ENCODE peak calls at places on chromosomes 5 and 9, in eight cellular contexts. U is uterus; V is GM23248; Z is trophoblast cell; J is H9; H is tibial artery; N is effector memory CD4-positive, alpha-beta T cell; R is transverse colon. L is an unnamed sample. For H3K4me1, the result is how much of the 10 kb centered on the place peaks cover.

GRCh38 chr5:9240431-9240830 is 305.4 kb downstream of the SEMA5A start:
- DNase-seq in R (no peak), V (no peak), N (no peak), Z (no peak), H (no peak), U (no peak), J (no peak), L (no peak)

GRCh38 chr9:3332802-3333201 is 193.0 kb downstream of the RFX3 start:
- DNase-seq in H (no peak), U (no peak), J (no peak), N (no peak), R (no peak), V (no peak), Z (no peak), L (no peak)

GRCh38 chr9:36188212-36188611 is 2.5 kb upstream of the CLTA start:
- DNase-seq in V (no peak), H (no peak), J (no peak), Z (no peak), U (no peak), R (no peak), N (no peak), L (no peak)

GRCh38 chr5:14506661-14507060 is 74.9 kb upstream of the OTULINL start:
- DNase-seq in U (no peak), R (no peak), N (no peak), J (no peak), H (no peak), Z (no peak), V (no peak), L (no peak)

GRCh38 chr5:169350759-169351240 is 49.9 kb upstream of the SLIT3 start:
- DNase-seq in J (no peak), N (no peak), R (no peak), U (no peak), V (peak), Z (peak), H (peak), L (no peak)

GRCh38 chr5:161966544-161966943 is 101.0 kb upstream of the GABRG2 start:
- DNase-seq in U (no peak), H (no peak), N (no peak), R (no peak), J (no peak), Z (no peak), V (no peak), L (peak)

GRCh38 chr5:157100140-157100679 is 8.6 kb downstream of the HAVCR2 start:
- DNase-seq in Z (no peak), J (no peak), H (no peak), R (no peak), V (peak), N (no peak), U (no peak), L (no peak)

GRCh38 chr5:16855475-16855874 is 80.6 kb downstream of the MYO10 start:
- DNase-seq in Z (no peak), J (no peak), N (no peak), R (no peak), U (no peak), V (peak), H (no peak), L (peak)

GRCh38 chr9:37455884-37456647 is 9.2 kb downstream of the ZBTB5 start:
- DNase-seq in H (no peak), V (no peak), R (no peak), J (no peak), U (no peak), Z (no peak), N (no peak), L (no peak)

GRCh38 chr5:180128671-180129261 is 57.2 kb upstream of the RNF130 start:
- DNase-seq in H (no peak), U (no peak), R (no peak), N (no peak), Z (no peak), J (no peak), V (no peak), L (no peak)

GRCh38 chr9:114611516-114612271 is 603 bp downstream of the TMEM268 start:
- DNase-seq in N (no peak), V (peak), Z (peak), U (peak), R (peak), J (peak), H (peak), L (peak)

GRCh38 chr5:144697847-144698262 is 527.2 kb downstream of the KCTD16 start:
- DNase-seq in Z (no peak), H (no peak), U (no peak), V (peak), J (no peak), N (no peak), R (no peak), L (no peak)

GRCh38 chr5:9015250-9015936 is 530.5 kb downstream of the SEMA5A start:
- DNase-seq in R (no peak), J (no peak), H (no peak), V (peak), N (no peak), Z (peak), U (no peak), L (no peak)

GRCh38 chr5:57719216-57719615 is 236.6 kb upstream of the ACTBL2 start:
- DNase-seq in R (no peak), Z (no peak), V (no peak), U (no peak), H (no peak), J (no peak), N (no peak), L (no peak)

GRCh38 chr5:31366941-31367340 is 165.0 kb downstream of the DROSHA start:
- DNase-seq in Z (no peak), R (no peak), N (no peak), V (peak), U (no peak), J (no peak), H (no peak), L (no peak)

GRCh38 chr9:11722957-11723356 is 970.2 kb upstream of the TYRP1 start:
- DNase-seq in R (no peak), H (no peak), V (no peak), J (no peak), U (no peak), N (no peak), Z (no peak), L (no peak)

GRCh38 chr9:23777328-23777727 is 48.7 kb downstream of the ELAVL2 start:
- DNase-seq in V (no peak), U (no peak), J (no peak), N (no peak), R (no peak), H (no peak), Z (no peak), L (no peak)

GRCh38 chr9:23772384-23772783 is 53.7 kb downstream of the ELAVL2 start:
- DNase-seq in N (no peak), J (no peak), V (no peak), U (no peak), H (no peak), R (no peak), Z (no peak), L (no peak)

GRCh38 chr9:23779220-23779619 is 46.8 kb downstream of the ELAVL2 start:
- DNase-seq in H (no peak), J (peak), U (no peak), V (no peak), Z (no peak), R (peak), N (no peak), L (peak)

GRCh38 chr9:23774266-23774665 is 51.8 kb downstream of the ELAVL2 start:
- DNase-seq in R (no peak), H (no peak), Z (no peak), J (no peak), V (peak), N (no peak), U (no peak), L (no peak)

DNA sequence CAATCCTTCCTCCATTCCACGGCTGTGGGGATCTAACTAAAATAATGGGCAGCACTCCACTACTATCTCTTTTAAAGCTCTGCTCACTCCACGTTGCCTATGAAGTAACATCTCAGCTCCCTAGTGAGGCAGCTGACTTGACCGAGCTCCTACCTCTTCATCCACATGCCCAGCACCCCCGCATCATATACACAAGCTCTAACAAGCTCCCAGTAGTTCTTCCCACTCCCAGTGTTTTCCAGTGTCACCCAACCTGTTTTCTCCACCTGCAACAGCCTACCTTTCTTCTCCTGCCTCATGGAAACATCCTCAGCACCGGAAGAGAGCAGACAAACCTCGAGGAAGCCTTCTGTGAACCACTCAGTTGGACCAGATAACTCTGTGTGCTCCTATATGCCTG is 50.5 kb downstream of the ELAVL2 start:
- DNase-seq in H (no peak), R (no peak), J (no peak), Z (no peak), U (no peak), V (no peak), N (no peak), L (no peak)
- H3K4me1 ChIP-seq in H (under half), R (under half), J (under half), Z (under half), U (under half), V (under half), N (under half), L (under half)

DNA sequence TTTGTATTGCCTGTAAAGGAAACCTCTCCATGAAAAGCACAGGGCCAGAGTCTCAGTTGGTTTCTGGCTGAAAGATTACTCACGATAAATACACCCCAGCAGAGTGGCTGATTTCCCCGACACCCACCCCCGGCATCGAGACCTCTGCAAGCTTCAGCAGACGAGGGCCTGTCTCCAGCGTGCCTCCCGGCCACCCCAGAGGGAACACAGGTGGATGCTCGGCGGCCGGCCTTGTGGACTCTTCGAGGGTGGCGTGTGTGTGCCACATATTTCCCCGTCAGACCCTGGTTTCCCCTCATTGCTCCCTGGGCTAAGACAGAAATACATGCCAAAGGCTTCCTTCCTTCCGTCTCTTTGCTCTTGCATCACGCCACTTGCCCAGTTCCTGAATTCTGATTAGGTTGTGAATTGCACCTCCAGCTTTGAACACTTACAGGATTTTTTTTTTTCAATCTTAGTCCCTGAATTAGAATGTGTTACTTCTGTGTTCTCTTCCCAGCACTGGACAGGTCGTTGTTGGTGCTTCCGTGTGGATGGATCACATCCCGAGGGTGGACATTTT is 13.6 kb downstream of the IRX1 start:
- DNase-seq in V (no peak), J (no peak), H (no peak), U (no peak), N (no peak), Z (no peak), R (no peak), L (no peak)
- H3K4me1 ChIP-seq in V (half or more), J (under half), H (under half), U (under half), N (under half), Z (under half), R (under half), L (under half)

GRCh38 chr9:96338299-96338698 is 36.3 kb upstream of the HSD17B3 start:
- DNase-seq in N (no peak), J (no peak), U (no peak), H (no peak), V (no peak), Z (no peak), R (no peak), L (no peak)
- H3K4me1 ChIP-seq in N (under half), J (under half), U (under half), H (under half), V (under half), Z (under half), R (under half), L (under half)

GRCh38 chr9:136115641-136116359 is 2.9 kb downstream of the TMEM250 start:
- DNase-seq in N (no peak), H (no peak), Z (no peak), R (no peak), J (no peak), U (no peak), V (no peak), L (no peak)
- H3K4me1 ChIP-seq in N (under half), H (under half), Z (under half), R (under half), J (under half), U (under half), V (under half), L (under half)

DNA sequence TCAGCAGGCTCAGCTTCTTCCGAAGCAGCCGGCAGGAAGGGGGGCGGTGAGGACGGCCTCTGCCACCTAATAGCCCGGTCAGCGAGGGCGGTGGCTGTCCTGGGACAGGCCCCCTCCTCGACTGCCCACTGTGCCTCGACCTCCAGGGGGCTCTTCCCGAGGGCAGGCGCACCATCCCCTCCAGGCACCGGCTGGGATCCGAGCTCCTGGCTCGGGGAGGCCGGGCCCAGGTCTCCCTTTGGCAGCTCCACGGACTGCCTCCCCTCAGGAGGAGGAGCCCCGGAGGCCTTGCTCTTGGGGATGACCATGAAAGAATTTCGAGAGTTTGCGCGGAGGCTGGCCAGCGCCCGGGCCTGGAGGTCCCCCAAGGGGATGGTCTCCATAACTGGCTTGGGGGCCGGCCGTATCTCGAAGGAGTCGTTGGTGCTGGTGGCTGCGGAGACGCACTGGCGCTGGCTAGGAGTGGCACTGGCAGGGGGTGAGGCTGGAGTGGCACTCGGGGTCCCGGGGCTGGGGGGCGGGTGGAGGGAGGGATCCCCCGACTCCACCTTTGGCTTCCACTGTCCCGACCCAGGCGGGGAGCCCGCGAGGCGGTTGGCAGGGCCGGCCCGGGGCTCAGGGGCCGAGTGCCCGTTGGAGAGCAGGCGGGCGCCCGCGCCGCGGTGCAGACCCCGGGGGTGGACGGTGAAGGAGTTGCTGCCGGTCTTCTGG is 975 bp downstream of the TPRN start:
- DNase-seq in N (no peak), U (no peak), Z (no peak), V (peak), H (no peak), R (no peak), J (no peak), L (no peak)
- H3K4me1 ChIP-seq in N (under half), U (under half), Z (under half), V (under half), H (under half), R (half or more), J (under half), L (under half)

L was measured in HAP-1.